ENCODE peak calls at places on chromosome 16, in seven cellular contexts. T is H54; B is tibial artery; E is HT1080; Q is cerebellum; L is activated CD4-positive, CD25-positive, alpha-beta regulatory T cell; D is activated CD4-positive, alpha-beta T cell treated with anti-CD3 and anti-CD28 coated beads, Interleukin-2, amount 10 ng/mL, durations not matched to agents 7 days and 5 days. A is an unnamed sample.

GRCh38 chr16:81237282-81237681 is 1.2 kb upstream of the BCO1 start:
- DNase-seq in L (no peak), D (no peak), T (no peak), B (no peak), Q (no peak), E (no peak), A (no peak)

GRCh38 chr16:14111713-14112538 is 40.8 kb downstream of the MRTFB start:
- DNase-seq in D (no peak), L (no peak), B (no peak), T (no peak), E (peak; percentile 18), Q (peak; percentile 61), A (no peak)

GRCh38 chr16:1458977-1459341 is 14.6 kb upstream of the CCDC154 start:
- DNase-seq in D (no peak), T (no peak), L (no peak), B (no peak), E (no peak), Q (no peak), A (no peak)

GRCh38 chr16:53131363-53132071 is 76.7 kb downstream of the CHD9 start:
- DNase-seq in Q (peak; percentile 42), B (peak; percentile 84), E (peak; percentile 51), L (peak; percentile 21), T (peak; percentile 47), D (peak; percentile 39), A (peak; percentile 43)

GRCh38 chr16:25859645-25860044 is 167.9 kb downstream of the HS3ST4 start:
- DNase-seq in L (no peak), Q (no peak), D (no peak), B (no peak), T (no peak), E (no peak), A (no peak)

GRCh38 chr16:50121721-50122445 is 31.2 kb upstream of the TENT4B start:
- DNase-seq in E (no peak), T (no peak), B (no peak), Q (no peak), L (no peak), D (peak; percentile 60), A (no peak)

GRCh38 chr16:839643-840408 is 39.3 kb upstream of the GNG13 start:
- DNase-seq in T (no peak), E (no peak), D (no peak), L (no peak), B (no peak), Q (no peak), A (no peak)

GRCh38 chr16:27315333-27316037 is 1.7 kb downstream of the IL4R start:
- DNase-seq in D (peak; percentile 73), T (peak; percentile 61), B (peak; percentile 78), Q (no peak), E (peak; percentile 81), L (peak; percentile 12), A (peak; percentile 23)

GRCh38 chr16:27181020-27181419 is 22.3 kb upstream of the KDM8 start:
- DNase-seq in T (no peak), B (no peak), L (no peak), Q (no peak), D (no peak), E (no peak), A (no peak)

GRCh38 chr16:72715267-72715666 is 332.7 kb downstream of the ZFHX3 start:
- DNase-seq in B (no peak), Q (no peak), T (no peak), E (no peak), L (no peak), D (no peak), A (no peak)

GRCh38 chr16:27107185-27107592 is 40.5 kb downstream of the C16orf82 start:
- DNase-seq in B (no peak), Q (no peak), L (no peak), T (no peak), E (no peak), D (no peak), A (no peak)

GRCh38 chr16:66544358-66544757 is 5.6 kb downstream of the TK2 start:
- DNase-seq in T (no peak), L (no peak), B (no peak), E (no peak), Q (peak; percentile 54), D (no peak), A (no peak)

GRCh38 chr16:8936421-8936820 is 27.3 kb downstream of the USP7 start:
- DNase-seq in D (peak; percentile 82), Q (peak; percentile 62), T (peak; percentile 54), L (peak; percentile 55), E (peak; percentile 60), B (no peak), A (no peak)

GRCh38 chr16:14678748-14679497 is 15.2 kb downstream of the PLA2G10 start:
- DNase-seq in B (no peak), D (no peak), T (no peak), E (no peak), L (no peak), Q (no peak), A (no peak)

GRCh38 chr16:89795676-89796075 is 20.8 kb downstream of the FANCA start:
- DNase-seq in L (no peak), D (no peak), B (no peak), E (no peak), T (no peak), Q (no peak), A (no peak)

GRCh38 chr16:15782573-15783365 is 74.1 kb downstream of the MYH11 start:
- DNase-seq in L (no peak), E (peak; percentile 16), Q (no peak), T (no peak), B (no peak), D (no peak), A (no peak)

GRCh38 chr16:10868089-10868488 is 8.9 kb upstream of the CIITA start:
- DNase-seq in E (no peak), B (no peak), T (no peak), L (no peak), Q (no peak), D (no peak), A (no peak)

GRCh38 chr16:5309946-5310611 is 212.5 kb upstream of the EEF2KMT start:
- DNase-seq in B (no peak), Q (no peak), L (no peak), E (no peak), D (no peak), T (no peak), A (no peak)

GRCh38 chr16:19289805-19290490 is 4.4 kb downstream of the CLEC19A start:
- DNase-seq in Q (no peak), E (no peak), T (no peak), L (no peak), D (no peak), B (no peak), A (no peak)

GRCh38 chr16:3276679-3277078 is 6.6 kb upstream of the ZNF263 start:
- DNase-seq in B (peak; percentile 5), E (no peak), D (no peak), T (no peak), L (no peak), Q (no peak), A (no peak)

GRCh38 chr16:856101-856500 is 55.6 kb upstream of the GNG13 start:
- DNase-seq in L (no peak), B (no peak), Q (no peak), D (no peak), E (no peak), T (no peak), A (no peak)

GRCh38 chr16:87895641-87896141 is 26.4 kb upstream of the SLC7A5 start:
- DNase-seq in E (peak; percentile 72), B (no peak), T (no peak), D (peak; percentile 83), Q (no peak), L (peak; percentile 67), A (no peak)

GRCh38 chr16:83713597-83713996 is 94.2 kb upstream of the HSBP1 start:
- DNase-seq in Q (no peak), T (no peak), E (peak; percentile 39), B (no peak), L (no peak), D (no peak), A (no peak)

GRCh38 chr16:38941-39892 is 14.2 kb downstream of the POLR3K start:
- DNase-seq in Q (no peak), E (no peak), B (no peak), D (peak; percentile 76), T (no peak), L (no peak), A (peak; percentile 61)

A was measured in ascending aorta.